ENCODE peak calls at places on chromosome 11, in nine cellular contexts. One of them, this sample, is unnamed.
A peak's percentile ranks its signal among the peaks of the same experiment; 100 is the strongest.

GRCh38 chr11:83827520-83827919 is 541.4 kb upstream of the CCDC90B start:
- DNase-seq in ecto neural progenitor cell: no peak
- DNase-seq in NCI-H2107: no peak
- DNase-seq in astrocyte of the spinal cord: peak; percentile 26
- DNase-seq in iPS DF 6.9: no peak
- DNase-seq in activated CD8-positive, alpha-beta memory T cell treated with anti-CD3 and anti-CD28 coated beads, Interleukin-2, amount 50 U/mL, for 48 hours: no peak
- DNase-seq in HT1080: no peak
- DNase-seq in cerebellar cortex: no peak
- DNase-seq in HuH-7: no peak
- DNase-seq in this sample: no peak

GRCh38 chr11:14499178-14499559 is 442 bp downstream of the COPB1 start:
- DNase-seq in activated CD8-positive, alpha-beta memory T cell treated with anti-CD3 and anti-CD28 coated beads, Interleukin-2, amount 50 U/mL, for 48 hours: peak; percentile 75
- DNase-seq in iPS DF 6.9: no peak
- DNase-seq in astrocyte of the spinal cord: peak; percentile 6
- DNase-seq in ecto neural progenitor cell: no peak
- DNase-seq in HuH-7: no peak
- DNase-seq in cerebellar cortex: peak; percentile 10
- DNase-seq in HT1080: no peak
- DNase-seq in NCI-H2107: no peak
- DNase-seq in this sample: peak; percentile 36

GRCh38 chr11:2801711-2802388 is 83.7 kb downstream of the CDKN1C start:
- DNase-seq in activated CD8-positive, alpha-beta memory T cell treated with anti-CD3 and anti-CD28 coated beads, Interleukin-2, amount 50 U/mL, for 48 hours: peak; percentile 44
- DNase-seq in astrocyte of the spinal cord: no peak
- DNase-seq in iPS DF 6.9: no peak
- DNase-seq in NCI-H2107: no peak
- DNase-seq in ecto neural progenitor cell: peak; percentile 43
- DNase-seq in cerebellar cortex: no peak
- DNase-seq in HT1080: no peak
- DNase-seq in HuH-7: no peak
- DNase-seq in this sample: no peak

GRCh38 chr11:17734986-17735822 is 623 bp downstream of the KCNC1 start:
- DNase-seq in ecto neural progenitor cell: peak; percentile 85
- DNase-seq in NCI-H2107: no peak
- DNase-seq in HuH-7: peak; percentile 79
- DNase-seq in astrocyte of the spinal cord: peak; percentile 67
- DNase-seq in cerebellar cortex: peak; percentile 29
- DNase-seq in iPS DF 6.9: no peak
- DNase-seq in activated CD8-positive, alpha-beta memory T cell treated with anti-CD3 and anti-CD28 coated beads, Interleukin-2, amount 50 U/mL, for 48 hours: peak; percentile 75
- DNase-seq in HT1080: peak; percentile 42
- DNase-seq in this sample: peak; percentile 83

GRCh38 chr11:112834277-112834755 is 126.9 kb upstream of the NCAM1 start:
- DNase-seq in NCI-H2107: peak; percentile 10
- DNase-seq in ecto neural progenitor cell: no peak
- DNase-seq in HuH-7: no peak
- DNase-seq in astrocyte of the spinal cord: no peak
- DNase-seq in HT1080: peak; percentile 17
- DNase-seq in iPS DF 6.9: no peak
- DNase-seq in cerebellar cortex: peak; percentile 97
- DNase-seq in activated CD8-positive, alpha-beta memory T cell treated with anti-CD3 and anti-CD28 coated beads, Interleukin-2, amount 50 U/mL, for 48 hours: no peak
- DNase-seq in this sample: no peak

GRCh38 chr11:36564376-36565032 is 3.3 kb upstream of the RAG1 start:
- DNase-seq in cerebellar cortex: peak; percentile 80
- DNase-seq in activated CD8-positive, alpha-beta memory T cell treated with anti-CD3 and anti-CD28 coated beads, Interleukin-2, amount 50 U/mL, for 48 hours: no peak
- DNase-seq in HuH-7: peak; percentile 23
- DNase-seq in iPS DF 6.9: no peak
- DNase-seq in HT1080: peak; percentile 40
- DNase-seq in astrocyte of the spinal cord: peak; percentile 67
- DNase-seq in NCI-H2107: peak; percentile 10
- DNase-seq in ecto neural progenitor cell: peak; percentile 58
- DNase-seq in this sample: peak; percentile 44

GRCh38 chr11:128470081-128470480 is 117.3 kb downstream of the ETS1 start:
- DNase-seq in HuH-7: no peak
- DNase-seq in NCI-H2107: no peak
- DNase-seq in activated CD8-positive, alpha-beta memory T cell treated with anti-CD3 and anti-CD28 coated beads, Interleukin-2, amount 50 U/mL, for 48 hours: no peak
- DNase-seq in ecto neural progenitor cell: no peak
- DNase-seq in iPS DF 6.9: no peak
- DNase-seq in cerebellar cortex: no peak
- DNase-seq in astrocyte of the spinal cord: no peak
- DNase-seq in HT1080: no peak
- DNase-seq in this sample: no peak

GRCh38 chr11:128828350-128828749 is 38.7 kb downstream of the KCNJ1 start:
- DNase-seq in HuH-7: no peak
- DNase-seq in NCI-H2107: no peak
- DNase-seq in ecto neural progenitor cell: no peak
- DNase-seq in iPS DF 6.9: no peak
- DNase-seq in cerebellar cortex: no peak
- DNase-seq in HT1080: peak; percentile 72
- DNase-seq in astrocyte of the spinal cord: no peak
- DNase-seq in activated CD8-positive, alpha-beta memory T cell treated with anti-CD3 and anti-CD28 coated beads, Interleukin-2, amount 50 U/mL, for 48 hours: no peak
- DNase-seq in this sample: no peak

GRCh38 chr11:78426845-78427244 is 9.2 kb upstream of the GAB2 start:
- DNase-seq in iPS DF 6.9: no peak
- DNase-seq in HT1080: no peak
- DNase-seq in cerebellar cortex: no peak
- DNase-seq in NCI-H2107: no peak
- DNase-seq in ecto neural progenitor cell: no peak
- DNase-seq in activated CD8-positive, alpha-beta memory T cell treated with anti-CD3 and anti-CD28 coated beads, Interleukin-2, amount 50 U/mL, for 48 hours: no peak
- DNase-seq in astrocyte of the spinal cord: no peak
- DNase-seq in HuH-7: no peak
- DNase-seq in this sample: no peak

GRCh38 chr11:123628936-123629683 is 25.3 kb downstream of the SCN3B start:
- DNase-seq in NCI-H2107: no peak
- DNase-seq in astrocyte of the spinal cord: no peak
- DNase-seq in ecto neural progenitor cell: no peak
- DNase-seq in HT1080: peak; percentile 68
- DNase-seq in activated CD8-positive, alpha-beta memory T cell treated with anti-CD3 and anti-CD28 coated beads, Interleukin-2, amount 50 U/mL, for 48 hours: no peak
- DNase-seq in HuH-7: no peak
- DNase-seq in iPS DF 6.9: no peak
- DNase-seq in cerebellar cortex: peak; percentile 73
- DNase-seq in this sample: peak; percentile 7

GRCh38 chr11:66126808-66127555 is 56.9 kb downstream of the PACS1 start:
- DNase-seq in HT1080: no peak
- DNase-seq in HuH-7: no peak
- DNase-seq in iPS DF 6.9: no peak
- DNase-seq in astrocyte of the spinal cord: peak; percentile 71
- DNase-seq in NCI-H2107: peak; percentile 42
- DNase-seq in ecto neural progenitor cell: no peak
- DNase-seq in activated CD8-positive, alpha-beta memory T cell treated with anti-CD3 and anti-CD28 coated beads, Interleukin-2, amount 50 U/mL, for 48 hours: peak; percentile 68
- DNase-seq in cerebellar cortex: peak; percentile 64
- DNase-seq in this sample: peak; percentile 18

GRCh38 chr11:123033895-123034294 is 28.0 kb downstream of the HSPA8 start:
- DNase-seq in astrocyte of the spinal cord: no peak
- DNase-seq in NCI-H2107: no peak
- DNase-seq in activated CD8-positive, alpha-beta memory T cell treated with anti-CD3 and anti-CD28 coated beads, Interleukin-2, amount 50 U/mL, for 48 hours: no peak
- DNase-seq in cerebellar cortex: no peak
- DNase-seq in ecto neural progenitor cell: no peak
- DNase-seq in iPS DF 6.9: no peak
- DNase-seq in HuH-7: no peak
- DNase-seq in HT1080: no peak
- DNase-seq in this sample: no peak

GRCh38 chr11:75371930-75372876 is 20.7 kb upstream of the ARRB1 start:
- DNase-seq in HT1080: no peak
- DNase-seq in ecto neural progenitor cell: no peak
- DNase-seq in HuH-7: no peak
- DNase-seq in NCI-H2107: no peak
- DNase-seq in astrocyte of the spinal cord: no peak
- DNase-seq in iPS DF 6.9: no peak
- DNase-seq in activated CD8-positive, alpha-beta memory T cell treated with anti-CD3 and anti-CD28 coated beads, Interleukin-2, amount 50 U/mL, for 48 hours: no peak
- DNase-seq in cerebellar cortex: no peak
- DNase-seq in this sample: no peak

GRCh38 chr11:118437046-118437735 is 899 bp downstream of the KMT2A start:
- DNase-seq in iPS DF 6.9: no peak
- DNase-seq in cerebellar cortex: peak; percentile 50
- DNase-seq in HuH-7: peak; percentile 36
- DNase-seq in HT1080: no peak
- DNase-seq in activated CD8-positive, alpha-beta memory T cell treated with anti-CD3 and anti-CD28 coated beads, Interleukin-2, amount 50 U/mL, for 48 hours: peak; percentile 73
- DNase-seq in astrocyte of the spinal cord: peak; percentile 23
- DNase-seq in ecto neural progenitor cell: peak; percentile 77
- DNase-seq in NCI-H2107: no peak
- DNase-seq in this sample: peak; percentile 37

GRCh38 chr11:112285918-112286317 is 25.3 kb upstream of the PLET1 start:
- DNase-seq in ecto neural progenitor cell: no peak
- DNase-seq in activated CD8-positive, alpha-beta memory T cell treated with anti-CD3 and anti-CD28 coated beads, Interleukin-2, amount 50 U/mL, for 48 hours: no peak
- DNase-seq in iPS DF 6.9: no peak
- DNase-seq in NCI-H2107: no peak
- DNase-seq in HT1080: peak; percentile 25
- DNase-seq in HuH-7: no peak
- DNase-seq in cerebellar cortex: no peak
- DNase-seq in astrocyte of the spinal cord: peak; percentile 25
- DNase-seq in this sample: no peak

GRCh38 chr11:120589376-120589775 is 77.8 kb downstream of the GRIK4 start:
- DNase-seq in HuH-7: no peak
- DNase-seq in activated CD8-positive, alpha-beta memory T cell treated with anti-CD3 and anti-CD28 coated beads, Interleukin-2, amount 50 U/mL, for 48 hours: no peak
- DNase-seq in NCI-H2107: no peak
- DNase-seq in iPS DF 6.9: no peak
- DNase-seq in ecto neural progenitor cell: no peak
- DNase-seq in HT1080: no peak
- DNase-seq in astrocyte of the spinal cord: no peak
- DNase-seq in cerebellar cortex: no peak
- DNase-seq in this sample: no peak

GRCh38 chr11:16881074-16881709 is 133.0 kb downstream of the PLEKHA7 start:
- DNase-seq in cerebellar cortex: peak; percentile 45
- DNase-seq in activated CD8-positive, alpha-beta memory T cell treated with anti-CD3 and anti-CD28 coated beads, Interleukin-2, amount 50 U/mL, for 48 hours: no peak
- DNase-seq in iPS DF 6.9: no peak
- DNase-seq in HuH-7: no peak
- DNase-seq in NCI-H2107: peak; percentile 29
- DNase-seq in astrocyte of the spinal cord: peak; percentile 72
- DNase-seq in HT1080: peak; percentile 53
- DNase-seq in ecto neural progenitor cell: peak; percentile 61
- DNase-seq in this sample: no peak

GRCh38 chr11:6703247-6704063 is 20.3 kb upstream of the MRPL17 start:
- DNase-seq in iPS DF 6.9: peak; percentile 22
- DNase-seq in ecto neural progenitor cell: peak; percentile 52
- DNase-seq in HuH-7: peak; percentile 40
- DNase-seq in activated CD8-positive, alpha-beta memory T cell treated with anti-CD3 and anti-CD28 coated beads, Interleukin-2, amount 50 U/mL, for 48 hours: no peak
- DNase-seq in astrocyte of the spinal cord: peak; percentile 57
- DNase-seq in cerebellar cortex: peak; percentile 75
- DNase-seq in HT1080: peak; percentile 66
- DNase-seq in NCI-H2107: no peak
- DNase-seq in this sample: peak; percentile 62

This sample was measured in endothelial cell.